ENCODE peak calls at places on chromosomes 16 and 17, in seven cellular contexts. One of them, this sample, is unnamed. For H3K9me3, the result is how much of the 10 kb centered on the place peaks cover.

GRCh38 chr17:80920406-80920805 is 71.2 kb upstream of the CHMP6 start:
- DNase-seq in Panc1: no peak
- DNase-seq in CD4-positive, CD25-positive, alpha-beta regulatory T cell: no peak
- DNase-seq in small intestine: no peak
- DNase-seq in AG04450: no peak
- DNase-seq in right atrium auricular region: no peak
- DNase-seq in left ventricle myocardium inferior: no peak
- DNase-seq in this sample: no peak

GRCh38 chr16:2150418-2151187 is 2.2 kb downstream of the RAB26 start:
- DNase-seq in left ventricle myocardium inferior: no peak
- DNase-seq in Panc1: no peak
- DNase-seq in CD4-positive, CD25-positive, alpha-beta regulatory T cell: no peak
- DNase-seq in small intestine: peak
- DNase-seq in right atrium auricular region: no peak
- DNase-seq in AG04450: no peak
- DNase-seq in this sample: peak

GRCh38 chr16:12802661-12803060 is 1.0 kb downstream of the CPPED1 start:
- DNase-seq in small intestine: peak
- DNase-seq in Panc1: no peak
- DNase-seq in AG04450: no peak
- DNase-seq in left ventricle myocardium inferior: no peak
- DNase-seq in right atrium auricular region: no peak
- DNase-seq in CD4-positive, CD25-positive, alpha-beta regulatory T cell: no peak
- DNase-seq in this sample: no peak

GRCh38 chr16:75256059-75256870 is 4.8 kb upstream of the BCAR1 start:
- DNase-seq in left ventricle myocardium inferior: no peak
- DNase-seq in CD4-positive, CD25-positive, alpha-beta regulatory T cell: no peak
- DNase-seq in Panc1: no peak
- DNase-seq in AG04450: no peak
- DNase-seq in small intestine: no peak
- DNase-seq in right atrium auricular region: no peak
- DNase-seq in this sample: no peak

GRCh38 chr16:69924777-69925191 is 26.4 kb upstream of the CLEC18A start:
- DNase-seq in right atrium auricular region: peak
- DNase-seq in CD4-positive, CD25-positive, alpha-beta regulatory T cell: no peak
- DNase-seq in Panc1: no peak
- DNase-seq in small intestine: no peak
- DNase-seq in AG04450: peak
- DNase-seq in left ventricle myocardium inferior: peak
- DNase-seq in this sample: no peak

GRCh38 chr16:70151941-70152509 is 21.6 kb upstream of the CLEC18C start:
- DNase-seq in Panc1: no peak
- DNase-seq in small intestine: peak
- DNase-seq in CD4-positive, CD25-positive, alpha-beta regulatory T cell: no peak
- DNase-seq in left ventricle myocardium inferior: no peak
- DNase-seq in right atrium auricular region: no peak
- DNase-seq in AG04450: no peak
- DNase-seq in this sample: peak

GRCh38 chr17:49486012-49486641 is 9.0 kb upstream of the NGFR start:
- DNase-seq in CD4-positive, CD25-positive, alpha-beta regulatory T cell: no peak
- DNase-seq in Panc1: no peak
- DNase-seq in AG04450: no peak
- DNase-seq in left ventricle myocardium inferior: peak
- DNase-seq in small intestine: no peak
- DNase-seq in right atrium auricular region: no peak
- DNase-seq in this sample: no peak

GRCh38 chr17:41315814-41316430 is 412 bp upstream of the KRTAP17-1 start:
- DNase-seq in left ventricle myocardium inferior: no peak
- DNase-seq in Panc1: no peak
- DNase-seq in CD4-positive, CD25-positive, alpha-beta regulatory T cell: no peak
- DNase-seq in small intestine: no peak
- DNase-seq in AG04450: no peak
- DNase-seq in right atrium auricular region: no peak
- DNase-seq in this sample: no peak

GRCh38 chr17:81399481-81400153 is 4.4 kb downstream of the BAHCC1 start:
- DNase-seq in left ventricle myocardium inferior: peak
- DNase-seq in AG04450: no peak
- DNase-seq in small intestine: no peak
- DNase-seq in CD4-positive, CD25-positive, alpha-beta regulatory T cell: no peak
- DNase-seq in Panc1: no peak
- DNase-seq in right atrium auricular region: no peak
- DNase-seq in this sample: no peak

GRCh38 chr17:59366040-59366757 is 34.7 kb downstream of the YPEL2 start:
- DNase-seq in small intestine: no peak
- DNase-seq in right atrium auricular region: no peak
- DNase-seq in AG04450: no peak
- DNase-seq in left ventricle myocardium inferior: no peak
- DNase-seq in CD4-positive, CD25-positive, alpha-beta regulatory T cell: no peak
- DNase-seq in Panc1: no peak
- DNase-seq in this sample: no peak

GRCh38 chr17:29883497-29883896 is 46.5 kb downstream of the SSH2 start:
- DNase-seq in Panc1: no peak
- DNase-seq in CD4-positive, CD25-positive, alpha-beta regulatory T cell: no peak
- DNase-seq in AG04450: no peak
- DNase-seq in right atrium auricular region: no peak
- DNase-seq in small intestine: no peak
- DNase-seq in left ventricle myocardium inferior: no peak
- DNase-seq in this sample: no peak

GRCh38 chr16:71903608-71904007 is 8.3 kb downstream of the IST1 start:
- DNase-seq in AG04450: no peak
- DNase-seq in small intestine: no peak
- DNase-seq in right atrium auricular region: no peak
- DNase-seq in CD4-positive, CD25-positive, alpha-beta regulatory T cell: no peak
- DNase-seq in Panc1: no peak
- DNase-seq in left ventricle myocardium inferior: no peak
- DNase-seq in this sample: no peak

GRCh38 chr17:50758989-50759544 is 8.3 kb downstream of the ANKRD40CL start:
- DNase-seq in left ventricle myocardium inferior: no peak
- DNase-seq in AG04450: no peak
- DNase-seq in right atrium auricular region: no peak
- DNase-seq in small intestine: no peak
- DNase-seq in Panc1: no peak
- DNase-seq in CD4-positive, CD25-positive, alpha-beta regulatory T cell: no peak
- DNase-seq in this sample: no peak

GRCh38 chr16:56773531-56773930 is 43.6 kb downstream of the NUP93 start:
- DNase-seq in small intestine: no peak
- DNase-seq in left ventricle myocardium inferior: no peak
- DNase-seq in Panc1: no peak
- DNase-seq in right atrium auricular region: no peak
- DNase-seq in CD4-positive, CD25-positive, alpha-beta regulatory T cell: no peak
- DNase-seq in AG04450: no peak
- DNase-seq in this sample: no peak

GRCh38 chr17:76791053-76791980 is 53.4 kb downstream of the MFSD11 start:
- DNase-seq in small intestine: no peak
- DNase-seq in AG04450: no peak
- DNase-seq in Panc1: no peak
- DNase-seq in left ventricle myocardium inferior: no peak
- DNase-seq in CD4-positive, CD25-positive, alpha-beta regulatory T cell: no peak
- DNase-seq in right atrium auricular region: no peak
- DNase-seq in this sample: no peak

GRCh38 chr17:65137076-65137935 is at the start of gene RGS9:
- DNase-seq in Panc1: no peak
- DNase-seq in CD4-positive, CD25-positive, alpha-beta regulatory T cell: peak
- DNase-seq in left ventricle myocardium inferior: peak
- DNase-seq in right atrium auricular region: peak
- DNase-seq in small intestine: peak
- DNase-seq in AG04450: no peak
- DNase-seq in this sample: peak

GRCh38 chr16:85453701-85454100 is 159.4 kb upstream of the GSE1 start:
- DNase-seq in small intestine: no peak
- DNase-seq in Panc1: no peak
- DNase-seq in AG04450: no peak
- DNase-seq in right atrium auricular region: no peak
- DNase-seq in CD4-positive, CD25-positive, alpha-beta regulatory T cell: no peak
- DNase-seq in left ventricle myocardium inferior: no peak
- DNase-seq in this sample: no peak

DNA sequence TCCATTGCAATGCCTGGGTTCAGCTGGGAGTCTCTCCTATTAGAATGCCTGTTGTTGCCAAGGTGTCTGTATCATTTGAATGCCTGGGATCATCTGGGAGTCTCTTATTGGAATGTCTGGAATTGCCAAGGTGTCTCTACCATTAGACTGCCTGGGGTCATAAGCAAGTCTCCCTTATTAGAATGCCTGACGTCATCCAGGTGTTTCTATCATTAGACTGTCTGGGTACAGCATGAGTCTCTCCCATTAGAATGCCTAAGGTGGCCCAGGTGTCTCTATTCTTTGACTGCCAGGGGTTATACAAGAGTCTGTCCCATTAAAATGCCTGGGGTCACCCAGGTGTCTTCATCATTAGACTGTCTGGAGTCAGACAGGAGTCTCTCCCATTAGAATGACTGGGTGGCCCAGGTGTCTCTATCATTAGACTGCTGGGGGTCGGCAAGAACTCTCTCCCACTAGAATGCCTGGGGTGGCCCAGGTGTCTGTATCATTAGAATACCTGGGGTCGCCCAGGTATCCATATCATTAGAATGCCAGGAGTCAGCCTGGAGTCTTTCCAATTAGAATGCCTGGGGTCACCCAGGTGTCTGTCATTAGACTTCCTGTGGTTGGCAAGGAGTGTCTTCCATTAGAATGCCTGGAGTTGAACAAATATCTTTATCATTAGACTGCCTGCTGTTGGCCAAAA is 2274.0 kb downstream of the TP53TG3F start:
- DNase-seq in small intestine: no peak
- DNase-seq in CD4-positive, CD25-positive, alpha-beta regulatory T cell: no peak
- DNase-seq in right atrium auricular region: peak
- DNase-seq in Panc1: no peak
- DNase-seq in left ventricle myocardium inferior: no peak
- DNase-seq in AG04450: no peak
- DNase-seq in this sample: no peak
- H3K9me3 ChIP-seq in small intestine: under half
- H3K9me3 ChIP-seq in CD4-positive, CD25-positive, alpha-beta regulatory T cell: half or more
- H3K9me3 ChIP-seq in right atrium auricular region: under half
- H3K9me3 ChIP-seq in Panc1: under half
- H3K9me3 ChIP-seq in left ventricle myocardium inferior: under half
- H3K9me3 ChIP-seq in AG04450: half or more
- H3K9me3 ChIP-seq in this sample: under half

GRCh38 chr17:21677911-21678310 is 14.4 kb upstream of the KCNJ18 start:
- DNase-seq in AG04450: no peak
- DNase-seq in Panc1: no peak
- DNase-seq in left ventricle myocardium inferior: no peak
- DNase-seq in right atrium auricular region: no peak
- DNase-seq in CD4-positive, CD25-positive, alpha-beta regulatory T cell: no peak
- DNase-seq in small intestine: no peak
- DNase-seq in this sample: no peak
- H3K9me3 ChIP-seq in AG04450: half or more
- H3K9me3 ChIP-seq in Panc1: under half
- H3K9me3 ChIP-seq in left ventricle myocardium inferior: under half
- H3K9me3 ChIP-seq in right atrium auricular region: under half
- H3K9me3 ChIP-seq in CD4-positive, CD25-positive, alpha-beta regulatory T cell: under half
- H3K9me3 ChIP-seq in small intestine: under half
- H3K9me3 ChIP-seq in this sample: under half

GRCh38 chr16:49078571-49078970 is 203.1 kb downstream of the CBLN1 start:
- DNase-seq in Panc1: no peak
- DNase-seq in left ventricle myocardium inferior: no peak
- DNase-seq in CD4-positive, CD25-positive, alpha-beta regulatory T cell: no peak
- DNase-seq in AG04450: no peak
- DNase-seq in small intestine: no peak
- DNase-seq in right atrium auricular region: no peak
- DNase-seq in this sample: no peak
- H3K9me3 ChIP-seq in Panc1: under half
- H3K9me3 ChIP-seq in left ventricle myocardium inferior: under half
- H3K9me3 ChIP-seq in CD4-positive, CD25-positive, alpha-beta regulatory T cell: under half
- H3K9me3 ChIP-seq in AG04450: under half
- H3K9me3 ChIP-seq in small intestine: under half
- H3K9me3 ChIP-seq in right atrium auricular region: under half
- H3K9me3 ChIP-seq in this sample: under half

GRCh38 chr17:31842416-31843381 is 16.3 kb downstream of the COPRS start:
- DNase-seq in CD4-positive, CD25-positive, alpha-beta regulatory T cell: peak
- DNase-seq in left ventricle myocardium inferior: peak
- DNase-seq in Panc1: peak
- DNase-seq in right atrium auricular region: peak
- DNase-seq in small intestine: peak
- DNase-seq in AG04450: peak
- DNase-seq in this sample: peak

GRCh38 chr17:31834448-31834847 is 24.6 kb downstream of the COPRS start:
- DNase-seq in right atrium auricular region: no peak
- DNase-seq in AG04450: no peak
- DNase-seq in Panc1: no peak
- DNase-seq in CD4-positive, CD25-positive, alpha-beta regulatory T cell: no peak
- DNase-seq in left ventricle myocardium inferior: no peak
- DNase-seq in small intestine: no peak
- DNase-seq in this sample: no peak

GRCh38 chr17:31835984-31836383 is 23.1 kb downstream of the COPRS start:
- DNase-seq in left ventricle myocardium inferior: no peak
- DNase-seq in AG04450: no peak
- DNase-seq in CD4-positive, CD25-positive, alpha-beta regulatory T cell: no peak
- DNase-seq in Panc1: no peak
- DNase-seq in right atrium auricular region: no peak
- DNase-seq in small intestine: no peak
- DNase-seq in this sample: no peak

GRCh38 chr17:31841850-31842415 is 17.1 kb downstream of the COPRS start:
- DNase-seq in Panc1: no peak
- DNase-seq in CD4-positive, CD25-positive, alpha-beta regulatory T cell: no peak
- DNase-seq in right atrium auricular region: no peak
- DNase-seq in AG04450: no peak
- DNase-seq in small intestine: peak
- DNase-seq in left ventricle myocardium inferior: no peak
- DNase-seq in this sample: no peak

GRCh38 chr17:31838641-31839225 is 20.3 kb downstream of the COPRS start:
- DNase-seq in CD4-positive, CD25-positive, alpha-beta regulatory T cell: no peak
- DNase-seq in Panc1: no peak
- DNase-seq in small intestine: no peak
- DNase-seq in AG04450: no peak
- DNase-seq in right atrium auricular region: no peak
- DNase-seq in left ventricle myocardium inferior: no peak
- DNase-seq in this sample: no peak
- H3K9me3 ChIP-seq in CD4-positive, CD25-positive, alpha-beta regulatory T cell: under half
- H3K9me3 ChIP-seq in Panc1: under half
- H3K9me3 ChIP-seq in small intestine: under half
- H3K9me3 ChIP-seq in AG04450: under half
- H3K9me3 ChIP-seq in right atrium auricular region: under half
- H3K9me3 ChIP-seq in left ventricle myocardium inferior: under half
- H3K9me3 ChIP-seq in this sample: under half

DNA sequence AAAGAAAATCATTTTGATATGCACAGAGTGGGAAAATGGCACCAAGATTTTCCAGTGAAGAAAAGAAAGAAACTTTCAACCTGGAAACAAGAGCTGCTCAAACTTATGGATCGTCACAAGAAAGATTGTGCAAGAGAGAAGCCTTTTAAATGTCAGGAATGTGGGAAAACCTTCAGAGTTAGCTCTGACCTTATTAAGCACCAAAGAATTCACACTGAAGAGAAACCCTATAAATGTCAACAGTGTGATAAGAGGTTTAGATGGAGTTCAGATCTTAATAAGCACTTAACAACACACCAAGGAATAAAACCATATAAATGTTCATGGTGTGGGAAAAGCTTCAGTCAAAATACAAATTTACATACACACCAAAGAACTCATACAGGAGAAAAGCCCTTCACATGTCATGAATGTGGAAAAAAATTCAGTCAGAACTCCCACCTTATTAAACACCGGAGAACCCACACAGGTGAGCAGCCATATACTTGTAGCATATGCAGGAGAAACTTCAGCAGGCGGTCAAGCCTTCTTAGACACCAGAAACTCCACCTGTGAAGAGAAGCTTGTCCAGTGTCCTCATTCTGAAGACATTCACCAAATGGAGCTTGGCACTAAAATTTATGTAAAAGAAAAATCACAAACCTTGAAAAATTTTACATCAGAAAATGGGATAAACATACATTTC is 12.2 kb downstream of the ZNF75A start:
- DNase-seq in small intestine: no peak
- DNase-seq in left ventricle myocardium inferior: no peak
- DNase-seq in right atrium auricular region: no peak
- DNase-seq in Panc1: no peak
- DNase-seq in CD4-positive, CD25-positive, alpha-beta regulatory T cell: no peak
- DNase-seq in AG04450: no peak
- DNase-seq in this sample: no peak
- H3K9me3 ChIP-seq in small intestine: under half
- H3K9me3 ChIP-seq in left ventricle myocardium inferior: half or more
- H3K9me3 ChIP-seq in right atrium auricular region: half or more
- H3K9me3 ChIP-seq in Panc1: half or more
- H3K9me3 ChIP-seq in CD4-positive, CD25-positive, alpha-beta regulatory T cell: half or more
- H3K9me3 ChIP-seq in AG04450: half or more
- H3K9me3 ChIP-seq in this sample: under half